ENCODE peak calls at places on chromosomes 16 and 17, in ten cellular contexts. Q is RCC 7860; C is cardiac fibroblast; P is activated CD4-positive, alpha-beta T cell treated with anti-CD3 and anti-CD28 coated beads, Interleukin-2, amount 50 U/mL, for 4 hours; Y is activated CD4-positive, alpha-beta memory T cell treated with anti-CD3 and anti-CD28 coated beads for 36 hours; V is CD8-positive, alpha-beta T cell; L is fibroblast of pulmonary artery; K is EL; O is activated naive CD8-positive, alpha-beta T cell treated with anti-CD3 and anti-CD28 coated beads for 36 hours; W is spleen. F is an unnamed sample.
A peak's percentile ranks its signal among the peaks of the same experiment; 100 is the strongest.

GRCh38 chr17:9209347-9209746 is 188.0 kb downstream of the NTN1 start:
- DNase-seq in P (no peak), C (no peak), O (no peak), Q (no peak), Y (no peak), W (peak; percentile 48), L (no peak), K (no peak), V (no peak), F (no peak)

GRCh38 chr16:84048306-84048705 is 5.7 kb upstream of the SLC38A8 start:
- DNase-seq in Y (no peak), O (no peak), K (no peak), C (no peak), V (no peak), W (peak; percentile 66), P (no peak), Q (no peak), L (no peak), F (no peak)

GRCh38 chr17:17189559-17189958 is 16.6 kb downstream of the PLD6 start:
- DNase-seq in P (no peak), Y (no peak), Q (no peak), O (no peak), V (no peak), W (no peak), K (no peak), L (no peak), C (no peak), F (no peak)

GRCh38 chr16:23025692-23026305 is 123.5 kb downstream of the USP31 start:
- DNase-seq in Y (no peak), O (no peak), K (no peak), P (no peak), Q (no peak), C (no peak), L (no peak), W (no peak), V (no peak), F (no peak)

GRCh38 chr16:1858189-1858588 is 13.8 kb downstream of the MEIOB start:
- DNase-seq in Q (no peak), K (no peak), P (no peak), C (no peak), L (no peak), O (no peak), V (no peak), W (no peak), Y (no peak), F (no peak)

GRCh38 chr16:67190448-67191399 is 788 bp upstream of the EXOC3L1 start:
- DNase-seq in K (peak; percentile 45), O (no peak), C (no peak), P (no peak), W (no peak), V (no peak), Q (no peak), L (peak; percentile 29), Y (no peak), F (no peak)

GRCh38 chr16:4179020-4179419 is 62.8 kb upstream of the ADCY9 start:
- DNase-seq in Q (no peak), V (no peak), O (no peak), C (peak; percentile 58), W (no peak), P (no peak), K (peak; percentile 43), Y (no peak), L (peak; percentile 62), F (no peak)

GRCh38 chr17:28928061-28928460 is 23.3 kb downstream of the PHF12 start:
- DNase-seq in L (no peak), C (no peak), V (no peak), K (peak; percentile 68), Y (peak; percentile 71), P (peak; percentile 10), W (no peak), Q (peak; percentile 53), O (peak; percentile 34), F (no peak)

GRCh38 chr17:37239690-37240344 is 136.0 kb upstream of the C17orf78 start:
- DNase-seq in K (peak; percentile 31), O (no peak), V (no peak), P (no peak), C (peak; percentile 57), L (peak; percentile 62), Y (no peak), W (no peak), Q (no peak), F (no peak)

GRCh38 chr17:55175788-55176425 is 88.9 kb upstream of the HLF start:
- DNase-seq in V (no peak), C (no peak), K (no peak), W (no peak), Q (no peak), O (no peak), Y (no peak), L (no peak), P (no peak), F (no peak)

GRCh38 chr17:45031231-45032149 is 19.9 kb downstream of the DCAKD start:
- DNase-seq in C (no peak), K (no peak), Y (no peak), V (no peak), L (peak; percentile 45), O (no peak), W (no peak), Q (no peak), P (no peak), F (no peak)

GRCh38 chr17:2337811-2338657 is 733 bp downstream of the SGSM2 start:
- DNase-seq in W (peak; percentile 90), L (peak; percentile 54), O (peak; percentile 71), C (peak; percentile 66), K (peak; percentile 70), Q (no peak), V (peak; percentile 33), Y (peak; percentile 69), P (no peak), F (no peak)

GRCh38 chr17:69743091-69743490 is 328.6 kb downstream of the MAP2K6 start:
- DNase-seq in L (no peak), W (no peak), Q (peak; percentile 25), K (no peak), O (no peak), C (no peak), V (no peak), P (no peak), Y (no peak), F (no peak)

GRCh38 chr17:35596530-35597233 is 9.6 kb downstream of the AP2B1 start:
- DNase-seq in W (no peak), O (no peak), Q (no peak), V (no peak), K (no peak), C (no peak), Y (no peak), P (no peak), L (no peak), F (no peak)

GRCh38 chr17:1559047-1559742 is 3.4 kb downstream of the PITPNA start:
- DNase-seq in V (no peak), P (no peak), Q (no peak), K (no peak), L (no peak), Y (no peak), W (peak; percentile 66), C (no peak), O (no peak), F (no peak)

GRCh38 chr17:32015245-32016013 is 8.2 kb downstream of the LRRC37B start:
- DNase-seq in K (no peak), Q (no peak), V (no peak), W (peak; percentile 18), P (no peak), C (no peak), Y (no peak), O (no peak), L (no peak), F (no peak)

GRCh38 chr16:55759983-55760664 is 72.8 kb downstream of the CES1 start:
- DNase-seq in W (no peak), C (peak; percentile 30), P (no peak), V (no peak), K (peak; percentile 0), L (no peak), O (no peak), Q (no peak), Y (no peak), F (no peak)

GRCh38 chr16:83040174-83040573 is 413.4 kb downstream of the CDH13 start:
- DNase-seq in C (no peak), Y (no peak), Q (peak; percentile 48), P (no peak), W (no peak), O (no peak), K (peak; percentile 62), L (peak; percentile 28), V (no peak), F (no peak)

GRCh38 chr16:71413341-71413740 is 28.5 kb downstream of the TLE7 start:
- DNase-seq in K (no peak), W (peak; percentile 49), V (no peak), L (no peak), O (no peak), Q (no peak), P (no peak), C (no peak), Y (no peak), F (no peak)

GRCh38 chr17:39461911-39462641 is 790 bp downstream of the CDK12 start:
- DNase-seq in O (peak; percentile 72), P (peak; percentile 66), C (no peak), Q (no peak), V (peak; percentile 15), K (no peak), L (no peak), W (no peak), Y (no peak), F (no peak)

GRCh38 chr17:8060274-8060673 is 21.4 kb downstream of the ALOX15B start:
- DNase-seq in V (peak; percentile 45), W (peak; percentile 51), C (peak; percentile 78), Y (peak; percentile 66), P (peak; percentile 46), K (peak; percentile 74), O (peak; percentile 47), Q (peak; percentile 10), L (peak; percentile 81), F (peak; percentile 39)

GRCh38 chr17:79315282-79316106 is 240.9 kb downstream of the ENGASE start:
- DNase-seq in P (no peak), Q (no peak), C (no peak), V (no peak), O (no peak), L (no peak), Y (no peak), K (no peak), W (no peak), F (no peak)

GRCh38 chr16:4982056-4982867 is 24.1 kb downstream of the SEC14L5 start:
- DNase-seq in K (no peak), W (peak; percentile 22), V (no peak), Q (no peak), C (no peak), L (no peak), P (no peak), Y (no peak), O (no peak), F (no peak)

GRCh38 chr17:67293251-67294203 is 48.5 kb upstream of the HELZ start:
- DNase-seq in L (peak; percentile 61), O (peak; percentile 61), Q (peak; percentile 44), C (peak; percentile 71), W (peak; percentile 90), P (peak; percentile 62), V (peak; percentile 46), Y (peak; percentile 80), K (no peak), F (peak; percentile 35)

GRCh38 chr16:77298638-77299360 is 99.6 kb downstream of the SYCE1L start:
- DNase-seq in V (no peak), K (peak; percentile 97), C (peak; percentile 93), P (no peak), W (no peak), O (no peak), L (peak; percentile 97), Q (peak; percentile 99), Y (no peak), F (no peak)

GRCh38 chr16:74892574-74893461 is 92.1 kb downstream of the WDR59 start:
- DNase-seq in V (no peak), W (no peak), P (no peak), L (no peak), C (no peak), Q (no peak), O (no peak), K (no peak), Y (no peak), F (peak; percentile 53)

GRCh38 chr16:3829631-3830536 is 50.6 kb downstream of the CREBBP start:
- DNase-seq in K (peak; percentile 38), P (no peak), Y (no peak), C (no peak), W (no peak), Q (no peak), L (no peak), V (no peak), O (no peak), F (no peak)

GRCh38 chr17:70905796-70906195 is 736.5 kb downstream of the KCNJ2 start:
- DNase-seq in V (no peak), C (peak; percentile 100), O (no peak), K (peak; percentile 95), W (no peak), Y (no peak), Q (peak; percentile 82), L (peak; percentile 100), P (no peak), F (no peak)